ENCODE peak calls at places on chromosomes 3 and 15, in eight cellular contexts. P is SK-N-SH, W is hepatocyte, S is PC-3, L is GM23248, C is HCT116, B is neural progenitor cell, O is MM.1S. U is an unnamed sample. For H3K4me1, the result is how much of the 10 kb centered on the place peaks cover.

GRCh38 chr15:36392666-36393266 is 186.7 kb upstream of the CDIN1 start:
- DNase-seq in S (peak), C (no peak), B (no peak), P (no peak), O (no peak), L (no peak), W (no peak), U (no peak)

GRCh38 chr3:127454968-127455367 is 135.6 kb downstream of the TPRA1 start:
- DNase-seq in L (no peak), P (no peak), B (no peak), C (no peak), W (no peak), S (no peak), O (no peak), U (no peak)

GRCh38 chr3:127478922-127479321 is 111.6 kb downstream of the TPRA1 start:
- DNase-seq in O (no peak), W (no peak), B (no peak), S (no peak), C (no peak), L (no peak), P (no peak), U (no peak)

GRCh38 chr15:60649845-60650548 is 171.1 kb upstream of the ICE2 start:
- DNase-seq in O (peak), L (peak), P (no peak), B (no peak), C (no peak), S (no peak), W (peak), U (no peak)

GRCh38 chr3:66195347-66195783 is 25.4 kb upstream of the SLC25A26 start:
- DNase-seq in O (no peak), S (peak), L (peak), P (peak), W (peak), C (peak), B (peak), U (no peak)

GRCh38 chr3:69329897-69330296 is 56.0 kb downstream of the FRMD4B start:
- DNase-seq in L (peak), C (no peak), B (no peak), W (no peak), P (no peak), S (no peak), O (no peak), U (no peak)

GRCh38 chr3:129618901-129619671 is 12.6 kb upstream of the PLXND1 start:
- DNase-seq in S (no peak), P (no peak), L (no peak), C (no peak), W (no peak), O (no peak), B (no peak), U (no peak)

GRCh38 chr3:43198791-43199644 is 87.3 kb upstream of the SNRK start:
- DNase-seq in C (no peak), S (peak), B (no peak), O (no peak), W (no peak), P (no peak), L (no peak), U (no peak)

GRCh38 chr3:170322501-170323328 is 34.8 kb upstream of the SKIL start:
- DNase-seq in O (no peak), S (no peak), L (no peak), C (no peak), B (no peak), P (no peak), W (no peak), U (no peak)

GRCh38 chr15:59543721-59544547 is 67.6 kb upstream of the GCNT3 start:
- DNase-seq in S (no peak), P (no peak), W (no peak), C (no peak), L (no peak), O (peak), B (no peak), U (peak)

GRCh38 chr3:161104561-161105551 is at the start of gene B3GALNT1:
- DNase-seq in S (peak), P (peak), C (no peak), B (peak), W (peak), O (no peak), L (peak), U (no peak)

GRCh38 chr15:70023769-70024491 is 73.8 kb downstream of the TLE3 start:
- DNase-seq in W (no peak), B (no peak), S (peak), O (no peak), C (no peak), L (peak), P (no peak), U (no peak)

GRCh38 chr3:130905551-130905950 is 11.7 kb downstream of the ATP2C1 start:
- DNase-seq in B (no peak), P (no peak), O (no peak), C (no peak), L (peak), S (peak), W (peak), U (peak)

GRCh38 chr15:27059610-27060202 is 88.7 kb downstream of the GABRG3 start:
- DNase-seq in C (peak), O (peak), W (peak), S (peak), B (peak), L (peak), P (peak), U (peak)

GRCh38 chr15:96574766-96575165 is 244.3 kb downstream of the NR2F2 start:
- DNase-seq in W (no peak), S (no peak), O (no peak), L (no peak), B (no peak), C (no peak), P (no peak), U (no peak)

GRCh38 chr3:67489816-67490215 is 164.6 kb downstream of the SUCLG2 start:
- DNase-seq in L (peak), W (no peak), S (no peak), P (no peak), B (no peak), C (no peak), O (no peak), U (no peak)

GRCh38 chr3:71011565-71012287 is 571.8 kb downstream of the FOXP1 start:
- DNase-seq in L (no peak), B (no peak), S (peak), C (no peak), P (no peak), O (peak), W (no peak), U (peak)

GRCh38 chr3:145807990-145808389 is 353.0 kb downstream of the PLOD2 start:
- DNase-seq in P (peak), C (no peak), O (no peak), B (peak), S (peak), L (peak), W (peak), U (peak)

GRCh38 chr3:145815707-145816413 is 345.1 kb downstream of the PLOD2 start:
- DNase-seq in W (no peak), B (no peak), P (no peak), O (no peak), L (no peak), S (no peak), C (no peak), U (no peak)

GRCh38 chr3:145817870-145818483 is 343.0 kb downstream of the PLOD2 start:
- DNase-seq in P (no peak), B (no peak), O (peak), L (no peak), W (no peak), C (no peak), S (no peak), U (no peak)

DNA sequence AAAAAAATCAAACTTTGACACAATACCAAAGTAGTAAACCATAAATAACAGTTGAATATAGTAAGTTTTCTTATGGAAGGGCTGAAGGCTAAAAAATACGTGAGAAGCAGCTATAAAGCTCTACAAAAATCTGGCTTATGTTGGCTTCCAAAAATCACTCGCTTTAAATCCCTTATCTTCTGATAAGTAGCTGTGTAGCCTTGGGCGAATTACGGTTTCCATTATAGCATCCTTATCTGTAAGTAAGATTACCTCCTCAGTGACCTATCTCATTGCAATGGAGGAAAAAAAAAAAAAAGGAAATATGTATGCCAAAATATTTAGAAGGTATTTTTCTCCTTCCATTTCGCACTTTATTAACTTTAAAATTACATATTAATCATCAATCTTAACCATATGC is 348.6 kb downstream of the PLOD2 start:
- DNase-seq in O (no peak), W (no peak), P (no peak), L (no peak), B (no peak), C (no peak), S (no peak), U (no peak)
- TF ChIP-seq EZH2phosphoT487 in O (no peak), W (no peak), P (no peak), L (no peak), B (no peak), C (no peak), S (no peak), U (no peak)

DNA sequence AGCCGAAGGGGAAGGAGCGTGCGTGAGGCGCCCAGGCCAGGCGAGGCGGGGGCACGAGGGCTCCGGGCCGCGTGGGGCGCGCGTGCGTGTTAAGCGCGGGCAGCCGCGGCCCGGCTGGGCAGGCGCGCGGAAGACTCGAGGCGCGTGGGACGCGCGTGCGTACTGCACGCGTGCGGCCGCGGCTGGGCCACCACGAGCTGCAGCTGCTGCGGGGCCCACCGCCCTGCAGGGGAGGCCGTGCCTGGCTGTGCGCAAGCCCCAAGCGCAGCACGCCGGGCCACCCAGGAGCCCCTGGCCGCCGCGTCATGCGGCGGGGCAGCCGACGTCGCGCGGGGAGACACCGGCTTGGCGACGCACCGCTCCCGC is 619 bp upstream of the TRIM71 start:
- DNase-seq in S (no peak), P (no peak), C (no peak), O (no peak), B (peak), L (no peak), W (peak), U (no peak)
- H3K4me3 ChIP-seq in S (peak), P (no peak), C (no peak), O (no peak), B (peak), L (peak), W (peak), U (no peak)

GRCh38 chr15:99614749-99615288 is 49.0 kb downstream of the MEF2A start:
- DNase-seq in W (no peak), S (no peak), C (no peak), L (no peak), O (no peak), B (no peak), P (no peak), U (no peak)
- H3K4me1 ChIP-seq in W (under half), S (under half), C (under half), L (under half), O (under half), B (under half), P (under half), U (under half)

GRCh38 chr3:52438104-52438376 is 6.9 kb downstream of the SEMA3G start:
- DNase-seq in C (no peak), S (no peak), O (no peak), B (no peak), W (no peak), L (no peak), P (no peak), U (no peak)
- TF ChIP-seq EZH2phosphoT487 in C (no peak), S (no peak), O (no peak), B (no peak), W (no peak), L (no peak), P (no peak), U (no peak)

GRCh38 chr3:53994986-53995385 is 103.3 kb upstream of the SELENOK start:
- DNase-seq in P (no peak), S (no peak), O (no peak), W (no peak), L (no peak), C (no peak), B (no peak), U (no peak)

GRCh38 chr3:53999725-54000124 is 108.1 kb upstream of the SELENOK start:
- DNase-seq in O (no peak), B (no peak), W (no peak), P (no peak), S (no peak), C (no peak), L (no peak), U (no peak)

GRCh38 chr3:53998980-53999379 is 107.3 kb upstream of the SELENOK start:
- DNase-seq in L (no peak), O (no peak), P (no peak), W (no peak), C (no peak), B (no peak), S (no peak), U (no peak)

GRCh38 chr3:53996153-53996861 is 104.6 kb upstream of the SELENOK start:
- DNase-seq in P (no peak), C (no peak), B (no peak), O (no peak), S (peak), L (peak), W (no peak), U (peak)
- H3K4me3 ChIP-seq in P (no peak), C (no peak), B (no peak), O (no peak), S (no peak), L (no peak), W (no peak), U (no peak)

GRCh38 chr3:10365791-10366190 is 44.9 kb upstream of the SEC13 start:
- DNase-seq in P (no peak), S (no peak), L (no peak), B (no peak), W (no peak), C (no peak), O (no peak), U (no peak)

GRCh38 chr3:10365316-10365715 is 44.4 kb upstream of the SEC13 start:
- DNase-seq in C (no peak), P (no peak), O (no peak), B (no peak), W (no peak), S (no peak), L (no peak), U (no peak)

GRCh38 chr3:10363935-10364334 is 43.0 kb upstream of the SEC13 start:
- DNase-seq in S (peak), P (no peak), L (no peak), O (no peak), C (no peak), W (no peak), B (no peak), U (no peak)

GRCh38 chr3:10366681-10367101 is 45.8 kb upstream of the SEC13 start:
- DNase-seq in W (peak), O (no peak), S (peak), C (peak), P (no peak), L (peak), B (peak), U (no peak)

DNA sequence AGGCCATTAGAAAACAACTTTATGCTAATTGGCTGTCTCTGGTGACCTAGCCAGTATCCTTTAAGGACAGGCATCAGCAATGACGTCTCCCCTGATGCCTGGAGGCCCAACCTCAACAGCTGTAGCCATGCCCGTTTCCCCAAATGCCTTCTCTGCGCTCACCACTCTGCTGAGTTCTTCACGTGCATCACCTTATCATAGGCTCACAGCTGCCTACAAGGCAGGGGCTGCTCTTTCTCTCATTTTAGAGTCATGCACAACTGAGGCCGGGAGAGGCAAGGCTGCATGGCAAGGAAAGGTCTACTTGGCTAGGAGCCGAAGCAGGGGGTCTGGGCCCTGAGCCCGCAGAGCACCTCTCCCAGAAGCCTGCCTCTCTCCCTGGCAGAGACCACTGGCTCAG is 43.9 kb upstream of the SEC13 start:
- DNase-seq in C (no peak), W (no peak), L (no peak), S (no peak), O (no peak), B (no peak), P (no peak), U (no peak)
- H3K4me1 ChIP-seq in C (under half), W (under half), L (under half), S (under half), O (under half), B (under half), P (under half), U (under half)

GRCh38 chr15:39144613-39145012 is 436.3 kb upstream of the THBS1 start:
- DNase-seq in S (no peak), C (no peak), B (no peak), P (no peak), W (no peak), O (no peak), L (no peak), U (no peak)

GRCh38 chr15:39145146-39145545 is 435.7 kb upstream of the THBS1 start:
- DNase-seq in P (no peak), C (no peak), O (no peak), L (peak), S (no peak), B (no peak), W (no peak), U (no peak)

GRCh38 chr15:39142500-39142899 is 438.4 kb upstream of the THBS1 start:
- DNase-seq in O (no peak), L (no peak), C (no peak), S (no peak), W (no peak), P (no peak), B (no peak), U (no peak)

GRCh38 chr15:39145854-39146253 is 435.0 kb upstream of the THBS1 start:
- DNase-seq in B (no peak), L (peak), P (no peak), S (peak), C (no peak), W (no peak), O (no peak), U (no peak)

GRCh38 chr15:39144051-39144450 is 436.8 kb upstream of the THBS1 start:
- DNase-seq in B (no peak), W (no peak), O (no peak), C (no peak), S (no peak), L (no peak), P (no peak), U (no peak)
- TF ChIP-seq EZH2phosphoT487 in B (no peak), W (no peak), O (no peak), C (no peak), S (no peak), L (no peak), P (no peak), U (no peak)